ENCODE peak calls at places on chromosomes 1 and 21, in seven cellular contexts. O is left ventricle myocardium inferior, U is PC-3, W is trophoblast cell, N is transverse colon, Y is H1, M is upper lobe of left lung. E is an unnamed sample. For H3K4me1, the result is how much of the 10 kb centered on the place peaks cover.

GRCh38 chr1:5768014-5768413 is 224.2 kb downstream of the NPHP4 start:
- DNase-seq in O (no peak), U (no peak), W (no peak), N (no peak), Y (no peak), M (no peak), E (no peak)

GRCh38 chr21:27476696-27477095 is 509.8 kb upstream of the ADAMTS5 start:
- DNase-seq in O (no peak), U (no peak), W (peak), N (no peak), Y (no peak), M (no peak), E (no peak)

GRCh38 chr21:34595457-34595856 is 19.5 kb downstream of the RCAN1 start:
- DNase-seq in O (no peak), U (no peak), W (peak), N (no peak), Y (no peak), M (peak), E (no peak)

GRCh38 chr1:213104604-213105003 is 53.6 kb downstream of the RPS6KC1 start:
- DNase-seq in O (no peak), U (no peak), W (no peak), N (no peak), Y (no peak), M (no peak), E (no peak)

GRCh38 chr1:66177483-66177882 is 356.5 kb upstream of the SGIP1 start:
- DNase-seq in O (no peak), U (no peak), W (no peak), N (no peak), Y (no peak), M (no peak), E (no peak)

GRCh38 chr1:182069028-182069466 is 7.5 kb upstream of the ZNF648 start:
- DNase-seq in O (peak), U (peak), W (peak), N (peak), Y (peak), M (no peak), E (peak)

GRCh38 chr1:94318505-94319030 is 81.2 kb upstream of the ARHGAP29 start:
- DNase-seq in O (no peak), U (no peak), W (no peak), N (no peak), Y (no peak), M (no peak), E (no peak)

GRCh38 chr1:44290250-44291094 is 64.6 kb downstream of the ERI3 start:
- DNase-seq in O (no peak), U (no peak), W (no peak), N (no peak), Y (no peak), M (no peak), E (no peak)

GRCh38 chr1:162502928-162503327 is 5.3 kb downstream of the UHMK1 start:
- DNase-seq in O (no peak), U (peak), W (no peak), N (no peak), Y (no peak), M (no peak), E (no peak)

GRCh38 chr1:181894439-181894859 is 167.1 kb downstream of the ZNF648 start:
- DNase-seq in O (no peak), U (no peak), W (no peak), N (no peak), Y (no peak), M (no peak), E (no peak)

GRCh38 chr1:7630378-7630777 is 140.7 kb upstream of the VAMP3 start:
- DNase-seq in O (no peak), U (no peak), W (no peak), N (no peak), Y (no peak), M (no peak), E (no peak)

GRCh38 chr1:223700388-223700918 is 11.9 kb upstream of the CAPN2 start:
- DNase-seq in O (no peak), U (peak), W (peak), N (no peak), Y (no peak), M (no peak), E (no peak)

GRCh38 chr1:83024251-83024767 is 974.6 kb downstream of the TTLL7 start:
- DNase-seq in O (no peak), U (no peak), W (no peak), N (no peak), Y (no peak), M (no peak), E (no peak)

GRCh38 chr1:208243851-208244583 is at the start of gene PLXNA2:
- DNase-seq in O (peak), U (peak), W (peak), N (peak), Y (no peak), M (peak), E (peak)

GRCh38 chr21:15051652-15052554 is 12.9 kb downstream of the NRIP1 start:
- DNase-seq in O (no peak), U (peak), W (no peak), N (peak), Y (no peak), M (no peak), E (no peak)

GRCh38 chr1:234139966-234140365 is 233.3 kb upstream of the COA6 start:
- DNase-seq in O (no peak), U (peak), W (peak), N (no peak), Y (no peak), M (no peak), E (no peak)

GRCh38 chr1:109040627-109041613 is 982 bp downstream of the WDR47 start:
- DNase-seq in O (peak), U (peak), W (peak), N (peak), Y (no peak), M (peak), E (peak)

GRCh38 chr1:29687601-29688244 is 451.4 kb downstream of the PTPRU start:
- DNase-seq in O (no peak), U (no peak), W (no peak), N (no peak), Y (no peak), M (no peak), E (no peak)

GRCh38 chr1:75725861-75726361 is 1.4 kb downstream of the ACADM start:
- DNase-seq in O (no peak), U (peak), W (peak), N (peak), Y (no peak), M (peak), E (no peak)

GRCh38 chr1:108316545-108316944 is 72.7 kb upstream of the NBPF4 start:
- DNase-seq in O (no peak), U (peak), W (peak), N (no peak), Y (no peak), M (no peak), E (no peak)

GRCh38 chr1:35085421-35085820 is 6.2 kb downstream of the ZMYM1 start:
- DNase-seq in O (no peak), U (no peak), W (no peak), N (no peak), Y (no peak), M (no peak), E (no peak)

GRCh38 chr1:174289644-174290310 is 130.5 kb downstream of the RABGAP1L start:
- DNase-seq in O (peak), U (no peak), W (no peak), N (no peak), Y (no peak), M (no peak), E (peak)

GRCh38 chr1:150626150-150626549 is 3.3 kb downstream of the ENSA start:
- DNase-seq in O (no peak), U (no peak), W (no peak), N (no peak), Y (no peak), M (no peak), E (no peak)

GRCh38 chr1:228824377-228824776 is 89.1 kb downstream of the RHOU start:
- DNase-seq in O (no peak), U (no peak), W (no peak), N (no peak), Y (no peak), M (no peak), E (no peak)

GRCh38 chr1:48121951-48122350 is 100.6 kb upstream of the SLC5A9 start:
- DNase-seq in O (no peak), U (no peak), W (no peak), N (no peak), Y (no peak), M (no peak), E (no peak)

GRCh38 chr1:37288900-37289299 is 185.5 kb upstream of the ZC3H12A start:
- DNase-seq in O (no peak), U (no peak), W (no peak), N (peak), Y (no peak), M (no peak), E (no peak)

GRCh38 chr1:66412689-66413088 is 121.3 kb upstream of the SGIP1 start:
- DNase-seq in O (no peak), U (no peak), W (no peak), N (no peak), Y (no peak), M (no peak), E (no peak)

GRCh38 chr1:26950602-26951001 is 9.7 kb downstream of the KDF1 start:
- DNase-seq in O (no peak), U (no peak), W (no peak), N (no peak), Y (no peak), M (no peak), E (no peak)

GRCh38 chr1:117036018-117036421 is 24.1 kb upstream of the TTF2 start:
- DNase-seq in O (no peak), U (no peak), W (no peak), N (no peak), Y (peak), M (no peak), E (no peak)

GRCh38 chr1:25624155-25624554 is 7.6 kb downstream of the MAN1C1 start:
- DNase-seq in O (no peak), U (no peak), W (no peak), N (no peak), Y (no peak), M (no peak), E (no peak)

GRCh38 chr1:174626031-174627020 is 178.6 kb downstream of the GPR52 start:
- DNase-seq in O (no peak), U (peak), W (peak), N (no peak), Y (no peak), M (no peak), E (no peak)

GRCh38 chr1:221458430-221459156 is 283.3 kb downstream of the DUSP10 start:
- DNase-seq in O (no peak), U (no peak), W (no peak), N (no peak), Y (no peak), M (no peak), E (no peak)

GRCh38 chr21:37475186-37475868 is 108.8 kb downstream of the DYRK1A start:
- DNase-seq in O (no peak), U (no peak), W (no peak), N (no peak), Y (no peak), M (no peak), E (no peak)

GRCh38 chr1:150578278-150579109 is 916 bp downstream of the MCL1 start:
- DNase-seq in O (peak), U (peak), W (peak), N (peak), Y (no peak), M (no peak), E (peak)

GRCh38 chr1:99685516-99686180 is 39.7 kb downstream of the PALMD start:
- DNase-seq in O (peak), U (peak), W (peak), N (peak), Y (peak), M (no peak), E (peak)

GRCh38 chr21:43790053-43790524 is 712 bp downstream of the RRP1 start:
- DNase-seq in O (no peak), U (no peak), W (no peak), N (no peak), Y (no peak), M (no peak), E (no peak)

GRCh38 chr21:43789276-43790052 is at the start of gene RRP1:
- DNase-seq in O (peak), U (peak), W (peak), N (peak), Y (peak), M (peak), E (peak)

GRCh38 chr21:43785134-43785533 is 4.2 kb upstream of the RRP1 start:
- DNase-seq in O (no peak), U (no peak), W (no peak), N (no peak), Y (no peak), M (no peak), E (no peak)

GRCh38 chr21:43787180-43787533 is 2.2 kb upstream of the RRP1 start:
- DNase-seq in O (no peak), U (no peak), W (no peak), N (no peak), Y (no peak), M (no peak), E (no peak)

DNA sequence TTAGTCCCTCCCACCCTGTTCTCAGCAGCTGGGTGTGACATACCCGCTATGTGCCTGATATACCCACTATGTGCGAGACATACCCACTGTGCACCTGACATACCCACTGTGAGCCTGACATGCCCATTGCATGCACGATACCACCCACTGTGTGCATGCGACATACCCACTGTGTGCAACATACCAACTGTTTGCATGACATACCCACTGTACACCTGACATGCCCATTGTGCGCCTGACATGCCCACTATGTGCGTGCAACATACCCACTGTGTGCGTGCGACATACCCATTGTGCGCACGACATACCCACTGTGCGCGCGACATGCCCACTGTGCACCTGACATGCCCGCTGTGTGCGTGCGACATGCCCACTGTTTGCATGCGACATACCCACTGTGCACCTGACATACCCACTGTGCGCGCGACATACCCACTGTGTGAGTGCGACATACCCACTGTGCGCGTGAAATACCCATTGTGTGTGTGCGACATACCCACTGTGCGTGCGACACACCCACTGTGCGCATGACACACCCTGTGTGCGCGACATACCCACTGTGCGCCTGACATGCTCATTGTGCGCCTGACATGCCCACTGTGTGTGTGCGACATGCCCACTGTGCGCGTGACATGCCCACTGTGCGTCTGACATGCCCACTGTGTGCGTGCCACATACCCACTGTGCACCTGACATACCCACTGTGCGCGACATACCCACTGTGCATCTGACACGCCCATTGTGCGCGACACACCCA is 2.8 kb upstream of the RRP1 start:
- DNase-seq in O (no peak), U (no peak), W (no peak), N (no peak), Y (no peak), M (no peak), E (no peak)
- H3K4me1 ChIP-seq in O (under half), U (under half), W (under half), N (under half), Y (under half), M (under half), E (under half)

GRCh38 chr1:232562855-232563510 is 67.0 kb downstream of the SIPA1L2 start:
- DNase-seq in O (no peak), U (no peak), W (no peak), N (no peak), Y (no peak), M (no peak), E (no peak)
- H3K4me1 ChIP-seq in O (half or more), U (under half), W (under half), N (under half), Y (under half), M (under half), E (under half)

GRCh38 chr1:54376085-54377039 is 29.8 kb downstream of the SSBP3 start:
- DNase-seq in O (no peak), U (peak), W (no peak), N (peak), Y (no peak), M (no peak), E (no peak)

GRCh38 chr1:54377040-54377691 is 29.0 kb downstream of the SSBP3 start:
- DNase-seq in O (no peak), U (no peak), W (no peak), N (no peak), Y (no peak), M (no peak), E (no peak)

GRCh38 chr1:54378884-54379445 is 27.2 kb downstream of the SSBP3 start:
- DNase-seq in O (no peak), U (no peak), W (peak), N (no peak), Y (no peak), M (no peak), E (no peak)

GRCh38 chr1:54379481-54380284 is 26.5 kb downstream of the SSBP3 start:
- DNase-seq in O (peak), U (no peak), W (peak), N (no peak), Y (no peak), M (no peak), E (peak)

DNA sequence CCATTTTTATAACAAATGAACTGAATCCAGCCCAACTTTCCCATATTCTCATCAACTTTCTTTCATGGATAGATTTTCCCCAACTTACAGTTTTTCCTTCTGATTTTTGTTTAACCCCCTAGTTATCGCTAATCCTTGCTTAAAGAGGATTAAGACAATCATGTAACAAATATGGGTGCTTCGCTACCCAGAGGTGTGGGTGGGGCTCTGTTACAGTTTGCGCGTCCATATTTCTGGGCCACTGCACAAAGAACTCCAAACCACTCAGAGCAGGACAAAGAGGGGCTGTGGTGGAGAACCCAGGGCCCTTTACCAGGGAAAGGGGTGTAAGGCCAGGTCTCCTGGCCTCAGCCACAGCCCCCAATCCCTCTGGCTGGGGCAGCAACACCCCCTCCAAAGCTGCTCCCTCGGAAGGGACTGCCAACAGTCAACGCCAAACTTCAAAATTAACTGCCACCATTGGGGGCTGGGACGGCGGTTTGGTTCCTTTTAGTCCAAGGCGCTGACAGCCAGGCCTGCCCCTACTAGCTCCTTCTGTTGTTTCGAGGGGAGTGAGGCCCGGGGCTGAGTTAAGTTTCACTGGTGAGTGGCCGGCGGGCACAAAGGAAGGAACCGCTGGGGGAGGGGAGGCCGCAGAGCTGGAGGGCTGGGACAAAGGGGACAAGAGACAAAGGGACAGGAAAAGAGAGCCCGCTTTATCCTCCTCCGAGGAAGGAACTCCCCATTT is 27.9 kb downstream of the SSBP3 start:
- DNase-seq in O (no peak), U (no peak), W (no peak), N (no peak), Y (peak), M (no peak), E (no peak)
- H3K4me1 ChIP-seq in O (half or more), U (under half), W (half or more), N (under half), Y (half or more), M (half or more), E (under half)

DNA sequence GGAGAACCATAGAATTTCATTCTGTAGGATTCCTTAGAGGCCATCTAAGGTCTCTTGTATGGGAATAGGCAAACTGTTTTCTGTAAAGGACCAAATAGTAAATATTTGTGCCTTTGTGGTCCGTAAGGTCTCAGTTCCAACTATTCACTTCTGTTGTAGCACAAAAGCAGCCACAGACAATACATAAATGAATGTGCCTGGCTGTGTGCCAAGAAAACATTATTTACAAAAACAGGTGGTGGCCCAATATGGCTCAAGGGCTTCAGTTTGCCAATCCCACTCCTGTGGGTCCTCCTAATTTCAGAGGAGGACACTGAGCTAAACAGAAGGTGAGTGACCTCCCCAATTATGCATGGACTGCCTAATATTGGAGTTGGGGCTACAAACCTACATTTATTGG is 67.6 kb upstream of the EDEM3 start:
- DNase-seq in O (no peak), U (no peak), W (no peak), N (no peak), Y (no peak), M (no peak), E (no peak)
- H3K4me1 ChIP-seq in O (half or more), U (under half), W (under half), N (half or more), Y (under half), M (under half), E (under half)

GRCh38 chr1:248417854-248418253 is 15.0 kb downstream of the OR2T1 start:
- DNase-seq in O (no peak), U (no peak), W (no peak), N (no peak), Y (no peak), M (no peak), E (no peak)
- H3K4me1 ChIP-seq in O (under half), U (under half), W (under half), N (under half), Y (under half), M (under half), E (under half)